ENCODE peak calls at places on chromosome 17, in six cellular contexts. S, G, O, E, F and H are unnamed samples.

GRCh38 chr17:42200702-42201101 is 6.4 kb upstream of the GHDC start:
- DNase-seq in G (peak), O (no peak), S (peak), E (no peak), F (no peak), H (no peak)

GRCh38 chr17:43553501-43554018 is 7.4 kb upstream of the ETV4 start:
- DNase-seq in E (no peak), F (no peak), G (no peak), S (no peak), O (no peak), H (no peak)

GRCh38 chr17:78378225-78379133 is at the start of gene PGS1:
- DNase-seq in S (peak), O (peak), G (peak), E (peak), F (peak), H (peak)

GRCh38 chr17:71703701-71704100 is 417.1 kb upstream of the SOX9 start:
- DNase-seq in O (no peak), S (no peak), G (peak), E (no peak), F (no peak), H (no peak)

GRCh38 chr17:73719588-73720071 is 75.4 kb upstream of the SDK2 start:
- DNase-seq in O (no peak), F (no peak), E (no peak), S (peak), G (no peak), H (no peak)

GRCh38 chr17:82228842-82229685 is at the start of gene SLC16A3:
- DNase-seq in F (peak), E (peak), S (peak), O (peak), G (peak), H (peak)

GRCh38 chr17:75970626-75971025 is 8.3 kb downstream of the ACOX1 start:
- DNase-seq in G (no peak), O (no peak), F (no peak), S (no peak), E (no peak), H (no peak)

GRCh38 chr17:73591278-73592078 is 52.8 kb downstream of the SDK2 start:
- DNase-seq in G (no peak), S (no peak), F (no peak), E (no peak), O (no peak), H (no peak)

GRCh38 chr17:64777413-64778101 is 115.5 kb upstream of the SMURF2 start:
- DNase-seq in O (peak), E (peak), G (no peak), S (peak), F (peak), H (no peak)
- H3K27ac ChIP-seq in O (no peak), E (no peak), G (no peak), S (peak), F (peak), H (peak)

GRCh38 chr17:60535382-60536279 is 9.6 kb upstream of the APPBP2 start:
- DNase-seq in F (no peak), E (no peak), S (no peak), G (peak), O (no peak), H (no peak)

GRCh38 chr17:60538726-60539125 is 12.7 kb upstream of the APPBP2 start:
- DNase-seq in S (no peak), G (no peak), O (no peak), E (no peak), F (no peak), H (no peak)

GRCh38 chr17:60529806-60530205 is 3.8 kb upstream of the APPBP2 start:
- DNase-seq in S (no peak), G (no peak), E (no peak), F (no peak), O (no peak), H (no peak)

GRCh38 chr17:60534613-60535157 is 8.6 kb upstream of the APPBP2 start:
- DNase-seq in E (no peak), F (no peak), S (no peak), G (no peak), O (no peak), H (no peak)

DNA sequence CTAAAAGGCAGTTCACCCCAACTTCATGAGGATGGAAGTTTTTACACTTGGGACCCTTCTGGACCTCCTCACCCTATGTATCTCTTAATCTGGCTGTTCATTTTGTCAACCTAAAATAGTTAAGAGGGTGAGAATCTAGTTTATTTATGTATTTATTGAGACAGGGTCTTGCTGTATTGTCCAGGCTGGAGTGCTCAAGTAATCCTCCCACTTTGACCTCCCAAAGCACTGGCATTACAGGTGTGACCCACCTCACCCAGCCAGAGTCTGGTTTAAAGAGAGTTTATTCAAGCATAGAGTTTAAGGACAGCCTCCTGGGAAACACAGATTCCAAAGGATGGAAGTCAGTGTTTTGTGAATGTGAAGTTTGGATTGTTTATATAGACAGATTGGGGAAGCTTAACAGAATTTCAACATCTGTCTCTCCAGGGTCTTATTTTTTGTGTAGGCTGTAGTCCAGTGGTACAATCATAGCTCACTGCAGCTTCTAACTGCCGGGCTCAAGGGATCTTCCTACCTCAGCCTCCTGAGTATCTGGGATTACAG is 8.0 kb upstream of the APPBP2 start:
- DNase-seq in E (no peak), O (no peak), G (no peak), F (no peak), S (no peak), H (no peak)
- TF ChIP-seq CTCF in E (no peak), O (no peak), G (no peak), F (no peak), S (no peak), H (no peak)

GRCh38 chr17:8630802-8631553 is 453 bp upstream of the MYH10 start:
- DNase-seq in S (peak), G (peak), O (peak), E (peak), F (peak), H (peak)
- H3K27ac ChIP-seq in S (peak), G (peak), O (peak), E (peak), F (peak), H (peak)

GRCh38 chr17:7241783-7242716 is at the start of gene GABARAP:
- DNase-seq in E (peak), O (peak), F (peak), S (peak), G (peak), H (peak)
- TF ChIP-seq CTCF in E (no peak), O (no peak), F (no peak), S (no peak), G (no peak), H (no peak)

GRCh38 chr17:61261001-61261587 is 138.5 kb upstream of the TBX2 start:
- DNase-seq in S (no peak), F (no peak), G (no peak), O (no peak), E (no peak), H (no peak)

GRCh38 chr17:61259360-61259759 is 140.3 kb upstream of the TBX2 start:
- DNase-seq in G (no peak), S (no peak), F (no peak), O (no peak), E (no peak), H (no peak)

GRCh38 chr17:61265397-61265796 is 134.2 kb upstream of the TBX2 start:
- DNase-seq in F (no peak), G (peak), S (no peak), O (no peak), E (no peak), H (no peak)

GRCh38 chr17:61255609-61256008 is 144.0 kb upstream of the TBX2 start:
- DNase-seq in E (no peak), F (no peak), S (no peak), G (no peak), O (no peak), H (no peak)

GRCh38 chr17:61260061-61260797 is 139.4 kb upstream of the TBX2 start:
- DNase-seq in E (peak), O (no peak), S (no peak), F (no peak), G (no peak), H (no peak)
- H3K27ac ChIP-seq in E (peak), O (peak), S (peak), F (peak), G (peak), H (no peak)

DNA sequence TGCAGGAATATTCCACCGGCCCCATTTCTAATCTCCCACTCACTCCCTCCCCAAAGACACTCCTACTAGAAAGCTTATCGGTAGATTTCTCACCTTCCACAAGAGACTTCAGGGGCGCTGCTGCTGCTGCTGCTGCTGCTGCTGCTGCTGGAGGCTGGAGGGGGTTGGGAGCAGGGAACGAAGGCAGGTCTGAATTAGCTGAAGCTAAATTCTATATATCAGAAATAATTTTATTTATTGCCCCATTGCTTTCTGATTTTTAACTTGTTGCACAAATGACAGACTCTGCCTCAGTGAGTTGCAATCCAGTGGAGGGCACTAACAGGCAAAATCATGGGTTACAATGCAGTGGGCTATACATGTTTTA is 25.8 kb upstream of the HLF start:
- DNase-seq in E (no peak), S (no peak), F (no peak), O (no peak), G (no peak), H (peak)
- TF ChIP-seq CTCF in E (no peak), S (no peak), F (no peak), O (no peak), G (no peak), H (peak)